ENCODE peak calls at places on chromosomes 5 and 9, in four cellular contexts. R, W, I and P are unnamed samples.

GRCh38 chr9:74517188-74517587 is 20.1 kb downstream of the RORB start:
- DNase-seq in R (no peak), W (no peak), I (no peak), P (no peak)

GRCh38 chr5:151739939-151740335 is 18.5 kb downstream of the ATOX1 start:
- DNase-seq in R (peak), W (no peak), I (no peak), P (no peak)

GRCh38 chr5:93622240-93622885 is 39.3 kb downstream of the NR2F1 start:
- DNase-seq in R (peak), W (no peak), I (no peak), P (no peak)

GRCh38 chr5:146380714-146381113 is 42.1 kb downstream of the POU4F3 start:
- DNase-seq in R (no peak), W (no peak), I (no peak), P (no peak)

GRCh38 chr5:9283473-9283872 is 262.4 kb downstream of the SEMA5A start:
- DNase-seq in R (no peak), W (no peak), I (no peak), P (no peak)

GRCh38 chr9:137832191-137832700 is 45.3 kb upstream of the CACNA1B start:
- DNase-seq in R (no peak), W (no peak), I (no peak), P (no peak)

GRCh38 chr5:115170128-115170923 is 618 bp upstream of the TRIM36 start:
- DNase-seq in R (peak), W (no peak), I (no peak), P (peak)

GRCh38 chr5:136207631-136208030 is 14.7 kb upstream of the SMIM32 start:
- DNase-seq in R (no peak), W (no peak), I (no peak), P (no peak)

GRCh38 chr5:109413463-109413862 is 3.7 kb upstream of the PJA2 start:
- DNase-seq in R (peak), W (no peak), I (peak), P (no peak)

GRCh38 chr9:110877376-110877775 is 160.9 kb downstream of the LPAR1 start:
- DNase-seq in R (no peak), W (no peak), I (no peak), P (no peak)

GRCh38 chr5:57468481-57469165 is 14.0 kb downstream of the ACTBL2 start:
- DNase-seq in R (peak), W (no peak), I (no peak), P (no peak)

GRCh38 chr9:106878081-106878837 is 15.3 kb downstream of the ZNF462 start:
- DNase-seq in R (no peak), W (no peak), I (no peak), P (no peak)

GRCh38 chr9:93097496-93098205 is 1.6 kb downstream of the CARD19 start:
- DNase-seq in R (no peak), W (no peak), I (no peak), P (no peak)

GRCh38 chr5:176533894-176534611 is 3.1 kb downstream of the RNF44 start:
- DNase-seq in R (no peak), W (peak), I (peak), P (no peak)

GRCh38 chr5:66717455-66718373 is 121.5 kb downstream of the MAST4 start:
- DNase-seq in R (no peak), W (no peak), I (no peak), P (no peak)

GRCh38 chr5:86862093-86862492 is 244.4 kb downstream of the COX7C start:
- DNase-seq in R (no peak), W (no peak), I (no peak), P (no peak)

GRCh38 chr5:125249400-125249799 is 503.0 kb upstream of the ZNF608 start:
- DNase-seq in R (no peak), W (no peak), I (no peak), P (no peak)

GRCh38 chr9:101126556-101126955 is 98.0 kb downstream of the PLPPR1 start:
- DNase-seq in R (no peak), W (no peak), I (no peak), P (no peak)

GRCh38 chr5:177327539-177328522 is 16.1 kb upstream of the MXD3 start:
- DNase-seq in R (peak), W (peak), I (no peak), P (no peak)

GRCh38 chr9:131579789-131580211 is 34.5 kb downstream of the PRRT1B start:
- DNase-seq in R (no peak), W (no peak), I (no peak), P (no peak)

GRCh38 chr5:66232701-66233100 is 88.6 kb downstream of the SREK1 start:
- DNase-seq in R (peak), W (no peak), I (no peak), P (no peak)

GRCh38 chr5:127993476-127993875 is 90.1 kb upstream of the SLC12A2 start:
- DNase-seq in R (no peak), W (no peak), I (no peak), P (no peak)

GRCh38 chr5:172274951-172275753 is 8.4 kb downstream of the UBTD2 start:
- DNase-seq in R (peak), W (peak), I (no peak), P (no peak)

GRCh38 chr5:134082264-134082992 is 32.1 kb upstream of the TCF7 start:
- DNase-seq in R (no peak), W (no peak), I (no peak), P (no peak)

GRCh38 chr9:108125541-108125940 is 636.0 kb upstream of the KLF4 start:
- DNase-seq in R (no peak), W (no peak), I (no peak), P (no peak)

GRCh38 chr9:137190315-137190853 is 1.9 kb downstream of the SSNA1 start:
- DNase-seq in R (no peak), W (no peak), I (peak), P (no peak)

GRCh38 chr5:169100735-169101075 is 200.2 kb downstream of the SLIT3 start:
- DNase-seq in R (no peak), W (no peak), I (no peak), P (no peak)

GRCh38 chr9:135096408-135096885 is 9.0 kb downstream of the OLFM1 start:
- DNase-seq in R (no peak), W (no peak), I (no peak), P (no peak)

GRCh38 chr5:29169851-29170250 is 2023.6 kb upstream of the CDH6 start:
- DNase-seq in R (no peak), W (no peak), I (no peak), P (no peak)

GRCh38 chr5:60055168-60055567 is 161.6 kb upstream of the PDE4D start:
- DNase-seq in R (no peak), W (no peak), I (no peak), P (no peak)

GRCh38 chr9:81002242-81002641 is 687.1 kb downstream of the TLE1 start:
- DNase-seq in R (no peak), W (no peak), I (no peak), P (no peak)

GRCh38 chr9:98798254-98798653 is 1.9 kb upstream of the ANKS6 start:
- DNase-seq in R (no peak), W (no peak), I (no peak), P (no peak)

GRCh38 chr9:93059960-93060591 is 1.6 kb downstream of the SUSD3 start:
- DNase-seq in R (no peak), W (peak), I (no peak), P (no peak)

GRCh38 chr9:135883410-135884089 is 23.8 kb downstream of the CAMSAP1 start:
- DNase-seq in R (no peak), W (no peak), I (peak), P (peak)

GRCh38 chr9:75927351-75927750 is 36.9 kb downstream of the PCSK5 start:
- DNase-seq in R (no peak), W (no peak), I (no peak), P (no peak)

GRCh38 chr9:4114569-4115505 is 185.0 kb downstream of the GLIS3 start:
- DNase-seq in R (peak), W (no peak), I (no peak), P (no peak)

GRCh38 chr9:104826911-104827310 is 63.0 kb downstream of the NIPSNAP3B start:
- DNase-seq in R (no peak), W (no peak), I (no peak), P (no peak)

GRCh38 chr5:133870661-133871060 is 97.8 kb downstream of the C5orf15 start:
- DNase-seq in R (peak), W (no peak), I (no peak), P (no peak)

GRCh38 chr5:76114192-76114795 is 31.1 kb downstream of the SV2C start:
- DNase-seq in R (no peak), W (no peak), I (peak), P (no peak)

DNA sequence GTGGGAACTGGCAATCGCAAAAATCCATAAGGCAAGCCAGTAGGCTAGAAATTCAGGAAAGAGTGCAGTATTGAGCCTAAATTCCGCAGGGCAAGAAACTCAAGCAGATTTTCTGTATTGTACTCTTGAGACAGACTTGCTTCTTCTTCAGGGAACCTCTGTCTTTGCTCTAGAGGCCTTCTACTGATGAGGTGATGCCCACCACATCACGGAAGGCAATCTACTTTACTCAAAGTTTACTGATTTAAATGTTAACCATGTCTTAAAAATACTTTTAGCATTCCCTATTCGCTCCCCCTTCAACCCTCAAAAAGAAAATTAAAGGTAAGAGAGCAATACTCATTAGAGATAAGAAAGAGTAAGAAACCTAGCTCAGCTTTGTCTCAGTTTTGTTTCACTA is 11.3 kb downstream of the IL7R start:
- DNase-seq in R (no peak), W (no peak), I (no peak), P (no peak)
- TF ChIP-seq CTCF in R (no peak), W (no peak), I (no peak), P (no peak)

DNA sequence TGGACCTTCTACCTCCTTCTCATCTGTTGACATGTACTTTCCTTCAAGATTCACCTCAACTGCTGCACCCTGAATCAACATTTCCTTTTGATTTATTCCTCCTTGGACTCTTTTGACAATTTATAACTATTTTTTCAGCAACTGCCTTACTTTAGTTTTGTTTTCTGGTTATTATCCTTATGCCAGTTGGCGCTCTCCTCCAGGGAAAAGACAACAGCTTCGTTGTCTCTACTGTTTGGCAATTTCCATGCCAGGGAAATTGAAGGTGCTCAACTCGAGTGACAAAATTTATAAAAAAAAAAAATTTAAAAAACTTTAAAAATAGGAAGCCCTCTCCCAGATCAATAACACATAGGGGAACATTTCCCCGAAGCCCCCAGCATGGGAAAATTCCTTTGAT is 549.2 kb upstream of the DMAC1 start:
- DNase-seq in R (no peak), W (no peak), I (no peak), P (no peak)
- TF ChIP-seq CTCF in R (no peak), W (no peak), I (no peak), P (no peak)

GRCh38 chr5:120655828-120656435 is 191.8 kb downstream of the PRR16 start:
- DNase-seq in R (peak), W (no peak), I (peak), P (no peak)
- TF ChIP-seq CTCF in R (peak), W (peak), I (peak), P (peak)

GRCh38 chr9:99859395-99859980 is 37.8 kb downstream of the NR4A3 start:
- DNase-seq in R (peak), W (no peak), I (no peak), P (no peak)

GRCh38 chr9:99852617-99853016 is 30.9 kb downstream of the NR4A3 start:
- DNase-seq in R (no peak), W (no peak), I (no peak), P (no peak)

GRCh38 chr9:99858087-99858486 is 36.4 kb downstream of the NR4A3 start:
- DNase-seq in R (no peak), W (no peak), I (no peak), P (no peak)

GRCh38 chr9:99851028-99851822 is 29.5 kb downstream of the NR4A3 start:
- DNase-seq in R (no peak), W (peak), I (no peak), P (peak)

GRCh38 chr9:99855467-99856176 is 33.9 kb downstream of the NR4A3 start:
- DNase-seq in R (no peak), W (no peak), I (no peak), P (no peak)
- TF ChIP-seq CTCF in R (no peak), W (peak), I (no peak), P (no peak)

GRCh38 chr9:3032898-3033297 is 189.0 kb upstream of the PUM3 start:
- DNase-seq in R (no peak), W (no peak), I (no peak), P (no peak)

GRCh38 chr9:3040761-3041160 is 196.9 kb upstream of the PUM3 start:
- DNase-seq in R (no peak), W (no peak), I (no peak), P (no peak)

DNA sequence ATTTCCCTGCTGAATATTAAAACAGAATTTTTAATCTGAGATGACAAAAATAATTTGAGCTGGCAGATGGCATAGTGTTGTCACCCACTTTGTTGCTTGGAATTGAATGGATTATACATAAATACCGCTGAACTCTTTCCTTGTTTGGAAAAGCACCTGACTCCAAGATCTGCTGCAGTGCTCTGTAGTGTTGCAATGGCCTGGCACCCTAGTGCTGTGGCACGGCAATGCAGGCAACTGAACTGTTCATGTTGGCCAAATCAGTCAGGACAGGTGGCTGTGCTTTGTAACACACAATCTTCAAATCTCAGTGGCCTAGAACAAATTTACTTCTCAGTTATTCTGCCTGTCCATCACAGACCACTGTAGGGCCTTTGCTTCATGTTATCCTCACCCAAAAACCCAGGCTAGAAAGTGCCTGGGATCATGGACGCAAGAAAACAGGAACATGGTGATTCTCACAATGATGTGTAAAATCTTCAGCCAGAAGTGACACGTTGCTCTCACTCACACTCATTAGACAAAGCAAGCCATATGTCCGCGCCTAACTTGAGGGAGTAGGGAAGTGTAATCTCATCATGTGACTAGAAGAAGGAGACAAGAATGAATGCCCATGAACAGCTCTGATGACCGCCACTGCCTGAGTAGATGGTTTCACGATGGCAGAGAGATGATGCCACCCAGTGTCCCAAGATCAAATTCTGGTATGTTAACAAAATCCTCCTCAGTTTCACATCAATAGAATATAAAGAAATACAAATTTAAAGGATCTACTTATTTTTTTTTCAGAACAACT is 191.9 kb upstream of the PUM3 start:
- DNase-seq in R (no peak), W (no peak), I (no peak), P (no peak)
- TF ChIP-seq CTCF in R (no peak), W (no peak), I (no peak), P (no peak)